ENCODE peak calls at places on chromosome 2, in seven cellular contexts. One of them, this sample, is unnamed.
A peak's percentile ranks its signal among the peaks of the same experiment; 100 is the strongest.

GRCh38 chr2:10913501-10914271 is 2.0 kb downstream of the KCNF1 start:
- DNase-seq in body of pancreas: no peak
- DNase-seq in CD8-positive, alpha-beta memory T cell: no peak
- DNase-seq in CD4-positive, alpha-beta memory T cell: no peak
- DNase-seq in stomach: no peak
- DNase-seq in psoas muscle: no peak
- DNase-seq in tibial artery: peak; percentile 54
- DNase-seq in this sample: no peak

GRCh38 chr2:217756375-217757107 is 246.3 kb downstream of the TNS1 start:
- DNase-seq in CD8-positive, alpha-beta memory T cell: peak; percentile 31
- DNase-seq in stomach: peak; percentile 61
- DNase-seq in CD4-positive, alpha-beta memory T cell: peak; percentile 43
- DNase-seq in psoas muscle: peak; percentile 78
- DNase-seq in body of pancreas: peak; percentile 51
- DNase-seq in tibial artery: peak; percentile 80
- DNase-seq in this sample: peak; percentile 47

GRCh38 chr2:61144697-61145268 is 17.2 kb upstream of the C2orf74 start:
- DNase-seq in stomach: peak; percentile 98
- DNase-seq in CD4-positive, alpha-beta memory T cell: peak; percentile 90
- DNase-seq in psoas muscle: peak; percentile 93
- DNase-seq in body of pancreas: peak; percentile 99
- DNase-seq in tibial artery: peak; percentile 98
- DNase-seq in CD8-positive, alpha-beta memory T cell: peak; percentile 91
- DNase-seq in this sample: peak; percentile 88

GRCh38 chr2:40251146-40251545 is 200.7 kb downstream of the SLC8A1 start:
- DNase-seq in tibial artery: no peak
- DNase-seq in CD4-positive, alpha-beta memory T cell: no peak
- DNase-seq in CD8-positive, alpha-beta memory T cell: no peak
- DNase-seq in psoas muscle: no peak
- DNase-seq in body of pancreas: peak; percentile 61
- DNase-seq in stomach: no peak
- DNase-seq in this sample: no peak

GRCh38 chr2:198499539-198499938 is 695.1 kb downstream of the PLCL1 start:
- DNase-seq in tibial artery: no peak
- DNase-seq in psoas muscle: peak; percentile 11
- DNase-seq in stomach: no peak
- DNase-seq in CD8-positive, alpha-beta memory T cell: no peak
- DNase-seq in CD4-positive, alpha-beta memory T cell: no peak
- DNase-seq in body of pancreas: peak; percentile 8
- DNase-seq in this sample: no peak

GRCh38 chr2:25894135-25894830 is 16.0 kb upstream of the ASXL2 start:
- DNase-seq in psoas muscle: no peak
- DNase-seq in tibial artery: no peak
- DNase-seq in stomach: peak; percentile 32
- DNase-seq in body of pancreas: no peak
- DNase-seq in CD8-positive, alpha-beta memory T cell: no peak
- DNase-seq in CD4-positive, alpha-beta memory T cell: no peak
- DNase-seq in this sample: no peak

GRCh38 chr2:554444-554843 is 122.8 kb downstream of the TMEM18 start:
- DNase-seq in CD4-positive, alpha-beta memory T cell: no peak
- DNase-seq in stomach: no peak
- DNase-seq in CD8-positive, alpha-beta memory T cell: no peak
- DNase-seq in tibial artery: no peak
- DNase-seq in body of pancreas: no peak
- DNase-seq in psoas muscle: no peak
- DNase-seq in this sample: no peak

GRCh38 chr2:28380185-28380584 is 12.5 kb upstream of the FOSL2 start:
- DNase-seq in CD4-positive, alpha-beta memory T cell: no peak
- DNase-seq in tibial artery: no peak
- DNase-seq in psoas muscle: no peak
- DNase-seq in stomach: no peak
- DNase-seq in body of pancreas: no peak
- DNase-seq in CD8-positive, alpha-beta memory T cell: no peak
- DNase-seq in this sample: no peak

GRCh38 chr2:126059379-126059778 is 596.6 kb upstream of the GYPC start:
- DNase-seq in stomach: no peak
- DNase-seq in CD4-positive, alpha-beta memory T cell: no peak
- DNase-seq in CD8-positive, alpha-beta memory T cell: no peak
- DNase-seq in body of pancreas: no peak
- DNase-seq in tibial artery: no peak
- DNase-seq in psoas muscle: no peak
- DNase-seq in this sample: no peak

GRCh38 chr2:46257476-46257875 is 39.7 kb upstream of the EPAS1 start:
- DNase-seq in psoas muscle: no peak
- DNase-seq in CD8-positive, alpha-beta memory T cell: no peak
- DNase-seq in CD4-positive, alpha-beta memory T cell: no peak
- DNase-seq in stomach: no peak
- DNase-seq in tibial artery: no peak
- DNase-seq in body of pancreas: no peak
- DNase-seq in this sample: no peak

GRCh38 chr2:195795879-195796278 is 138.9 kb downstream of the SLC39A10 start:
- DNase-seq in tibial artery: no peak
- DNase-seq in CD4-positive, alpha-beta memory T cell: no peak
- DNase-seq in psoas muscle: no peak
- DNase-seq in body of pancreas: peak; percentile 55
- DNase-seq in stomach: no peak
- DNase-seq in CD8-positive, alpha-beta memory T cell: no peak
- DNase-seq in this sample: no peak

GRCh38 chr2:214649440-214650205 is 159.9 kb downstream of the BARD1 start:
- DNase-seq in tibial artery: no peak
- DNase-seq in CD8-positive, alpha-beta memory T cell: no peak
- DNase-seq in CD4-positive, alpha-beta memory T cell: no peak
- DNase-seq in body of pancreas: no peak
- DNase-seq in psoas muscle: no peak
- DNase-seq in stomach: no peak
- DNase-seq in this sample: no peak

GRCh38 chr2:182031956-182032355 is 46.3 kb downstream of the PPP1R1C start:
- DNase-seq in stomach: no peak
- DNase-seq in tibial artery: no peak
- DNase-seq in CD8-positive, alpha-beta memory T cell: no peak
- DNase-seq in CD4-positive, alpha-beta memory T cell: no peak
- DNase-seq in psoas muscle: no peak
- DNase-seq in body of pancreas: no peak
- DNase-seq in this sample: no peak

GRCh38 chr2:191295088-191295487 is 49.9 kb downstream of the MYO1B start:
- DNase-seq in psoas muscle: no peak
- DNase-seq in CD4-positive, alpha-beta memory T cell: no peak
- DNase-seq in body of pancreas: peak; percentile 64
- DNase-seq in stomach: no peak
- DNase-seq in CD8-positive, alpha-beta memory T cell: no peak
- DNase-seq in tibial artery: no peak
- DNase-seq in this sample: no peak

GRCh38 chr2:104929663-104930062 is 75.7 kb downstream of the POU3F3 start:
- DNase-seq in CD8-positive, alpha-beta memory T cell: no peak
- DNase-seq in psoas muscle: no peak
- DNase-seq in body of pancreas: no peak
- DNase-seq in stomach: no peak
- DNase-seq in tibial artery: no peak
- DNase-seq in CD4-positive, alpha-beta memory T cell: no peak
- DNase-seq in this sample: no peak

GRCh38 chr2:42882756-42883155 is 90.4 kb upstream of the HAAO start:
- DNase-seq in CD8-positive, alpha-beta memory T cell: no peak
- DNase-seq in tibial artery: no peak
- DNase-seq in stomach: no peak
- DNase-seq in psoas muscle: no peak
- DNase-seq in CD4-positive, alpha-beta memory T cell: no peak
- DNase-seq in body of pancreas: no peak
- DNase-seq in this sample: no peak

GRCh38 chr2:51597086-51597485 is 565.2 kb upstream of the NRXN1 start:
- DNase-seq in body of pancreas: no peak
- DNase-seq in psoas muscle: no peak
- DNase-seq in tibial artery: no peak
- DNase-seq in CD8-positive, alpha-beta memory T cell: no peak
- DNase-seq in CD4-positive, alpha-beta memory T cell: no peak
- DNase-seq in stomach: no peak
- DNase-seq in this sample: no peak

GRCh38 chr2:240972636-240973521 is 25.5 kb upstream of the SNED1 start:
- DNase-seq in psoas muscle: peak; percentile 13
- DNase-seq in CD8-positive, alpha-beta memory T cell: no peak
- DNase-seq in tibial artery: no peak
- DNase-seq in stomach: peak; percentile 48
- DNase-seq in body of pancreas: peak; percentile 83
- DNase-seq in CD4-positive, alpha-beta memory T cell: no peak
- DNase-seq in this sample: no peak

GRCh38 chr2:203763425-203764272 is 57.2 kb downstream of the CD28 start:
- DNase-seq in CD4-positive, alpha-beta memory T cell: no peak
- DNase-seq in CD8-positive, alpha-beta memory T cell: peak; percentile 26
- DNase-seq in psoas muscle: no peak
- DNase-seq in stomach: no peak
- DNase-seq in body of pancreas: no peak
- DNase-seq in tibial artery: no peak
- DNase-seq in this sample: no peak

GRCh38 chr2:23497063-23497462 is 112.1 kb downstream of the KLHL29 start:
- DNase-seq in psoas muscle: no peak
- DNase-seq in stomach: no peak
- DNase-seq in CD4-positive, alpha-beta memory T cell: no peak
- DNase-seq in CD8-positive, alpha-beta memory T cell: no peak
- DNase-seq in tibial artery: peak; percentile 78
- DNase-seq in body of pancreas: no peak
- DNase-seq in this sample: no peak

GRCh38 chr2:98908909-98909308 is 27.1 kb downstream of the CRACDL start:
- DNase-seq in stomach: peak; percentile 11
- DNase-seq in CD4-positive, alpha-beta memory T cell: no peak
- DNase-seq in CD8-positive, alpha-beta memory T cell: no peak
- DNase-seq in tibial artery: peak; percentile 6
- DNase-seq in body of pancreas: no peak
- DNase-seq in psoas muscle: no peak
- DNase-seq in this sample: no peak

DNA sequence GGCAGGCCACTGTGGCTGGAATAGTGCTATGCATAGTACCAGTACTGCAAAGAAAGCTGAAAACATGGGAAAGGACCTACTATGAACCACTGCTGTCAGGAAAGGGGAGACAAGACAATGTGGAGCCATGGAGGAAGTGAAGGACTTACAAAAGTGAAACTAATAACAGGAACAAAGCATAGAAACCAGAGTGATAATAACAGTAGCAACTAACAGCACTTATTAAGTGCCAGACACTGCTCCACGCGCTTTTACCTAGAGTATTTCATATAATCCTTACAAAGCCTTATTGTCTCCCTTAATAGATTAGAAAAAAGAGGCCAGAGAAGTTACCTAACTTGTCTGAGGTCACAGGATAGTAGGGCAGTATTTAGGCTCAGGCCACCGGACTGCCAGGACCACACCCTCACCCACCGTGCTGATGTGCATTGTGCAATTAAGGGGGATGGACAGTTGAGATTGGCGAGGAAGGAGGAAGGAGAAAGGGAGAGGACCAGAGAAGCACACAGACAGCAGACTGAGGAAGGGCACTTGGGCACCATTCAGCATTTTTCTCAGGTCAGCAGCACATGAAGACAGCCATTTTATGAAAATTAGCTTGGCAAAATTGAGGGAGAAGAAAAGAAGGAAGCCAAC is 98.6 kb upstream of the NFU1 start:
- DNase-seq in CD8-positive, alpha-beta memory T cell: no peak
- DNase-seq in body of pancreas: peak; percentile 4
- DNase-seq in CD4-positive, alpha-beta memory T cell: no peak
- DNase-seq in psoas muscle: no peak
- DNase-seq in stomach: no peak
- DNase-seq in tibial artery: no peak
- DNase-seq in this sample: no peak
- H3K9me3 ChIP-seq in CD8-positive, alpha-beta memory T cell: no peaks in the 10 kb centered on the region
- H3K9me3 ChIP-seq in body of pancreas: no peaks in the 10 kb centered on the region
- H3K9me3 ChIP-seq in CD4-positive, alpha-beta memory T cell: no peaks in the 10 kb centered on the region
- H3K9me3 ChIP-seq in psoas muscle: peaks cover 8% of the 10 kb centered on the region
- H3K9me3 ChIP-seq in stomach: no peaks in the 10 kb centered on the region
- H3K9me3 ChIP-seq in tibial artery: no peaks in the 10 kb centered on the region
- H3K9me3 ChIP-seq in this sample: no peaks in the 10 kb centered on the region

GRCh38 chr2:237244976-237245646 is 159.4 kb downstream of the COPS8 start:
- DNase-seq in CD4-positive, alpha-beta memory T cell: no peak
- DNase-seq in psoas muscle: no peak
- DNase-seq in stomach: no peak
- DNase-seq in CD8-positive, alpha-beta memory T cell: no peak
- DNase-seq in body of pancreas: no peak
- DNase-seq in tibial artery: no peak
- DNase-seq in this sample: no peak

GRCh38 chr2:237243487-237243886 is 157.8 kb downstream of the COPS8 start:
- DNase-seq in body of pancreas: no peak
- DNase-seq in stomach: no peak
- DNase-seq in psoas muscle: no peak
- DNase-seq in CD8-positive, alpha-beta memory T cell: no peak
- DNase-seq in CD4-positive, alpha-beta memory T cell: no peak
- DNase-seq in tibial artery: no peak
- DNase-seq in this sample: no peak

GRCh38 chr2:237236188-237236587 is 150.5 kb downstream of the COPS8 start:
- DNase-seq in body of pancreas: no peak
- DNase-seq in tibial artery: no peak
- DNase-seq in psoas muscle: no peak
- DNase-seq in CD8-positive, alpha-beta memory T cell: no peak
- DNase-seq in stomach: no peak
- DNase-seq in CD4-positive, alpha-beta memory T cell: no peak
- DNase-seq in this sample: no peak

GRCh38 chr2:237240252-237240651 is 154.6 kb downstream of the COPS8 start:
- DNase-seq in CD8-positive, alpha-beta memory T cell: no peak
- DNase-seq in psoas muscle: no peak
- DNase-seq in tibial artery: no peak
- DNase-seq in CD4-positive, alpha-beta memory T cell: no peak
- DNase-seq in stomach: no peak
- DNase-seq in body of pancreas: no peak
- DNase-seq in this sample: no peak

DNA sequence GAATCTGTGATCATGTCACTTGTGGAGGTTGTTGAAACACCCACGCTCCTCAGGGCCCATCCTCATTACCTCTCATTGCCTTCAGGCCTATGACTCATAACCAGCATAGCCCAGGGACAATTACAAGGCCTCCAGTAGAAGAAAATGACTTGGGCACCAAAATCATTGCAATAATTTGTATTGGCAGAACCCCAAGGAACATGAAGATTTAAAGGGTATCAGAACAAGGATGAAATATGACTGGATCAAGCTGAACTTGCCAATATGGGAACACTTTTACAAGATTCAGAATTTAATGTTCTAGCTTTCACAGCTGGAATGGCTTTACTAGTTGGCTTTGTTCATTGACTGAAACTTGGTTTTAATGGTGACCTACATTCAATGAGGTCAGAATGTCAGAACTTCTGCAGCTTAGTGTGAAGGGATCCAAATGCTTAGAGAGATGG is 156.4 kb downstream of the COPS8 start:
- DNase-seq in psoas muscle: peak; percentile 20
- DNase-seq in CD8-positive, alpha-beta memory T cell: no peak
- DNase-seq in body of pancreas: no peak
- DNase-seq in stomach: no peak
- DNase-seq in tibial artery: no peak
- DNase-seq in CD4-positive, alpha-beta memory T cell: no peak
- DNase-seq in this sample: no peak
- H3K9me3 ChIP-seq in psoas muscle: peaks cover 11% of the 10 kb centered on the region
- H3K9me3 ChIP-seq in CD8-positive, alpha-beta memory T cell: no peaks in the 10 kb centered on the region
- H3K9me3 ChIP-seq in body of pancreas: no peaks in the 10 kb centered on the region
- H3K9me3 ChIP-seq in stomach: peaks cover 15% of the 10 kb centered on the region
- H3K9me3 ChIP-seq in tibial artery: no peaks in the 10 kb centered on the region
- H3K9me3 ChIP-seq in CD4-positive, alpha-beta memory T cell: no peaks in the 10 kb centered on the region
- H3K9me3 ChIP-seq in this sample: no peaks in the 10 kb centered on the region

GRCh38 chr2:160091381-160091780 is 29.0 kb upstream of the PLA2R1 start:
- DNase-seq in psoas muscle: no peak
- DNase-seq in body of pancreas: no peak
- DNase-seq in stomach: no peak
- DNase-seq in CD4-positive, alpha-beta memory T cell: no peak
- DNase-seq in tibial artery: no peak
- DNase-seq in CD8-positive, alpha-beta memory T cell: no peak
- DNase-seq in this sample: no peak
- H3K9me3 ChIP-seq in psoas muscle: peaks cover 44% of the 10 kb centered on the region
- H3K9me3 ChIP-seq in body of pancreas: no peaks in the 10 kb centered on the region
- H3K9me3 ChIP-seq in stomach: peaks cover 65% of the 10 kb centered on the region
- H3K9me3 ChIP-seq in CD4-positive, alpha-beta memory T cell: peaks cover 18% of the 10 kb centered on the region
- H3K9me3 ChIP-seq in tibial artery: peaks cover 22% of the 10 kb centered on the region
- H3K9me3 ChIP-seq in CD8-positive, alpha-beta memory T cell: peaks cover 23% of the 10 kb centered on the region
- H3K9me3 ChIP-seq in this sample: peaks cover 14% of the 10 kb centered on the region

GRCh38 chr2:47457268-47457667 is 54.3 kb downstream of the MSH2 start:
- DNase-seq in tibial artery: no peak
- DNase-seq in CD8-positive, alpha-beta memory T cell: no peak
- DNase-seq in stomach: no peak
- DNase-seq in psoas muscle: no peak
- DNase-seq in body of pancreas: no peak
- DNase-seq in CD4-positive, alpha-beta memory T cell: no peak
- DNase-seq in this sample: no peak
- H3K9me3 ChIP-seq in tibial artery: no peaks in the 10 kb centered on the region
- H3K9me3 ChIP-seq in CD8-positive, alpha-beta memory T cell: no peaks in the 10 kb centered on the region
- H3K9me3 ChIP-seq in stomach: no peaks in the 10 kb centered on the region
- H3K9me3 ChIP-seq in psoas muscle: no peaks in the 10 kb centered on the region
- H3K9me3 ChIP-seq in body of pancreas: no peaks in the 10 kb centered on the region
- H3K9me3 ChIP-seq in CD4-positive, alpha-beta memory T cell: no peaks in the 10 kb centered on the region
- H3K9me3 ChIP-seq in this sample: no peaks in the 10 kb centered on the region

This sample was measured in T-helper 17 cell.